ENCODE peak calls at places on chromosome 17, in ten cellular contexts. C is coronary artery, G is dorsolateral prefrontal cortex, Y is PC-3, N is NB4, R is mammary epithelial cell, Q is SK-N-MC, H is cardiac muscle cell, Z is left ventricle myocardium inferior, E is AG10803. J is an unnamed sample.

GRCh38 chr17:27290916-27291598 is 2.9 kb upstream of the WSB1 start:
- DNase-seq in C (no peak), G (no peak), Y (peak; percentile 9), N (no peak), R (no peak), Q (no peak), H (no peak), Z (no peak), E (no peak), J (no peak)

GRCh38 chr17:10144976-10145375 is 53.4 kb downstream of the GAS7 start:
- DNase-seq in C (no peak), G (no peak), Y (no peak), N (no peak), R (no peak), Q (no peak), H (no peak), Z (no peak), E (no peak), J (no peak)

GRCh38 chr17:77174928-77175720 is 34.4 kb downstream of the SEC14L1 start:
- DNase-seq in C (no peak), G (no peak), Y (no peak), N (no peak), R (peak; percentile 36), Q (no peak), H (no peak), Z (no peak), E (no peak), J (no peak)

GRCh38 chr17:63600569-63601438 is at the start of gene TACO1:
- DNase-seq in C (peak; percentile 87), G (peak; percentile 84), Y (peak; percentile 92), N (peak; percentile 90), R (peak; percentile 73), Q (no peak), H (peak; percentile 90), Z (peak; percentile 84), E (peak; percentile 84), J (peak; percentile 45)

GRCh38 chr17:7589891-7590611 is at the start of gene SOX15:
- DNase-seq in C (no peak), G (no peak), Y (peak; percentile 70), N (no peak), R (peak; percentile 69), Q (no peak), H (no peak), Z (no peak), E (no peak), J (no peak)

GRCh38 chr17:81740395-81740961 is 28.4 kb downstream of the SLC25A10 start:
- DNase-seq in C (no peak), G (no peak), Y (no peak), N (no peak), R (no peak), Q (no peak), H (no peak), Z (no peak), E (no peak), J (no peak)

GRCh38 chr17:67270411-67270810 is 25.4 kb upstream of the HELZ start:
- DNase-seq in C (no peak), G (no peak), Y (no peak), N (peak; percentile 59), R (no peak), Q (no peak), H (no peak), Z (no peak), E (no peak), J (no peak)

GRCh38 chr17:64491995-64492394 is 4.9 kb downstream of the POLG2 start:
- DNase-seq in C (no peak), G (no peak), Y (peak; percentile 56), N (no peak), R (peak; percentile 56), Q (no peak), H (no peak), Z (no peak), E (peak; percentile 22), J (no peak)

GRCh38 chr17:45405250-45406086 is 27.2 kb downstream of the ARHGAP27 start:
- DNase-seq in C (no peak), G (no peak), Y (no peak), N (no peak), R (no peak), Q (no peak), H (peak; percentile 44), Z (no peak), E (no peak), J (no peak)

GRCh38 chr17:2050246-2050866 is 4.5 kb upstream of the HIC1 start:
- DNase-seq in C (no peak), G (peak; percentile 48), Y (peak; percentile 45), N (peak; percentile 44), R (peak; percentile 58), Q (no peak), H (peak; percentile 82), Z (peak; percentile 64), E (peak; percentile 61), J (no peak)

GRCh38 chr17:77692571-77693161 is 265.8 kb upstream of the TNRC6C start:
- DNase-seq in C (peak; percentile 55), G (no peak), Y (peak; percentile 67), N (peak; percentile 29), R (peak; percentile 51), Q (no peak), H (no peak), Z (no peak), E (peak; percentile 40), J (no peak)

GRCh38 chr17:15921640-15922039 is 23.3 kb upstream of the ADORA2B start:
- DNase-seq in C (no peak), G (no peak), Y (no peak), N (no peak), R (no peak), Q (no peak), H (no peak), Z (no peak), E (no peak), J (no peak)

GRCh38 chr17:16417896-16418683 is 2.7 kb downstream of the TRPV2 start:
- DNase-seq in C (no peak), G (no peak), Y (peak; percentile 37), N (peak; percentile 55), R (no peak), Q (no peak), H (peak; percentile 50), Z (no peak), E (peak; percentile 76), J (no peak)

GRCh38 chr17:36463916-36464764 is 22.3 kb upstream of the ZNHIT3 start:
- DNase-seq in C (no peak), G (peak; percentile 22), Y (peak; percentile 65), N (peak; percentile 83), R (peak; percentile 89), Q (no peak), H (peak; percentile 90), Z (peak; percentile 40), E (peak; percentile 72), J (peak; percentile 37)

DNA sequence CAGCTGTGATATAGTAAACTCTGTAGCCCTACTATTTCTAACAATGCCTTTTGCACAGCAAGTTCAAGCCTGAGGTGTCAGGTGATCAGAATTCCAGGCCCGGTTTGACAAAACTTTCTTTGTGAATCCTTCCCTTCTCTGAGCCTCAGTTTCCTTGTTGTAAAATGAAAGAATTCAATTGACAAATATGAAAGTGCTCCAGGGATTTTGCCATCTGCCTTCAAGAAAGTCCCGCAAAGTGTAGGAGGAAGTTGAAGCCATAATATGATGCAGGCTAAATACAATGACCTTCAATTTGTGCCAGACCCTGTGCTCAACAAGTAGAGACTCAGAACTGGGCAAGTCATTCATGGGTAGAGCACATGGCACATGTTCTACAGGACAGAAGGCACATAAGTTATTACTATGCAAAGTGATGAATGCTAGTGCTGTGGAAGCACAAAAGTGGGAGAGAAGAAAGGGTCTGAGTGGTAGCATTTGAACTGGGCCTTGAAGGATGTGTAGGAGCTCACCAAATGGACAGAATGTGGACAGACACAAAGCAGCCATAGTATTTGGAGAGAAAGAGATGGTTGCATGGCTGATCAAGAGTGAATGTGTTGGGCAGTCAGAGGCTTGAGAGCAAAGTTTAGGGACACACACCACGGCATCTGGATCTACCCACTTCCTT is 2.3 kb upstream of the SCIMP start:
- DNase-seq in C (no peak), G (no peak), Y (no peak), N (no peak), R (no peak), Q (no peak), H (no peak), Z (no peak), E (no peak), J (no peak)
- H3K4me3 ChIP-seq in C (no peak overlapping the region), G (no peak overlapping the region), Y (no peak overlapping the region), N (no peak overlapping the region), R (no peak overlapping the region), Q (no peak overlapping the region), H (no peak overlapping the region), Z (no peak overlapping the region), E (no peak overlapping the region), J (no peak overlapping the region)

DNA sequence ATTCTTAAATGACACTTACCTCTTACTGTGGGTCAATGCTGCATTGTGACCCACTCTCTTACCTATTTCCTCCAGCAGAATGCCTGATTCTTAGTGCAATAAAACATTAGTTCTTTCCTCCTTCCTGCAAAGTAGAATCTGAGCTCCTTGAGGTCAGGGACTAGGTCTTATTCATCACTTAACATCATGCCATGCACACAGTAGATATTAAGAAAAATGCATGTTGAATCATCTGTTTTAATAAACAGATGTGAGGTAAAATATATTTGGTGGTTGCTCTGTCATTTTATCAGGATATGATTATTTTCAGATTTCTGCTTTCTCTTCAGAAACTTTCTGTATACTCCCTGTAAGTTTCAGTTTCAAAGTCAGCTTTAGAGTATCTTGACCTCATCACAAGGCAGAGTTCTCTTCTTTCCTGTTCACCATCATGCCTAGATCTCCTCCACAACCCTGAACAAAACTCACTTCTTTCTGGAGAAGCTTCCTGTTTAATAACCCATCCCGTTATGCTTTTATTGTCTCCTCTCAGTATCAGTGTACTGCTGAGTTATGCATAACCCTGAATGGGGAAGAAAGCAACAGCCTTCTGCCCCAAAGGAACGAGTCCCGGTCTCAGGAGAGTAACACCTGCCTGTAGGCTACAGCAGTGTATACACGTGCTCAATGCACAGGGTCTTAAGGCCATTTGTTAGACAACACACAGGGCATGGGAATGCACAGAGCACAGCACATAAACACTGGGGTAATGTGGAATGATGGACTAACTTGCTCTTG is 30.3 kb upstream of the SUPT4H1 start:
- DNase-seq in C (no peak), G (no peak), Y (no peak), N (no peak), R (no peak), Q (no peak), H (no peak), Z (no peak), E (no peak), J (no peak)
- H3K4me3 ChIP-seq in C (no peak overlapping the region), G (no peak overlapping the region), Y (no peak overlapping the region), N (no peak overlapping the region), R (no peak overlapping the region), Q (no peak overlapping the region), H (no peak overlapping the region), Z (no peak overlapping the region), E (no peak overlapping the region), J (no peak overlapping the region)

DNA sequence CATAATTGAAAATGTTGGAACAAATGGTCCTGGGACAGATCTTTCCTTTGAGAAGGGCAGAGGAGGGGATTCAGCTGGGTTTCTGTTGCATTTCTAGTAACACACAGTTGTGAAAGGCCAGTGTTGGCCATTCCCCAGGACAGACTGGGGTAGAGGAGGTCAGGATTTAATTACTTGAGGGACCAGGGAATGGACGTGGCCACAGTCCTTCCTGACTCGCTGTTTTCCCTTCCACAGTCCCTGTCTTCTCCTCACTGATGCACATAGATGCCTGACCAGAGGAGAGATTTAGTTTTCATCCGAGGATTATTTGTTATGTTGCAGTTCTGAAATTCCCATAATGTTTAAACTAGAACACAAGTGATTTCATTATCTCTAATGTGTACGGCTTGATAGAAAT is 25.2 kb upstream of the HEATR6 start:
- DNase-seq in C (peak; percentile 21), G (no peak), Y (no peak), N (no peak), R (no peak), Q (no peak), H (no peak), Z (no peak), E (peak; percentile 30), J (no peak)
- H3K4me3 ChIP-seq in C (no peak overlapping the region), G (no peak overlapping the region), Y (no peak overlapping the region), N (no peak overlapping the region), R (no peak overlapping the region), Q (no peak overlapping the region), H (no peak overlapping the region), Z (no peak overlapping the region), E (no peak overlapping the region), J (no peak overlapping the region)

GRCh38 chr17:49760909-49761558 is 2.9 kb downstream of the FAM117A start:
- DNase-seq in C (no peak), G (no peak), Y (no peak), N (peak; percentile 42), R (no peak), Q (no peak), H (no peak), Z (no peak), E (no peak), J (no peak)
- H3K4me3 ChIP-seq in C (no peak overlapping the region), G (no peak overlapping the region), Y (no peak overlapping the region), N (peak overlapping the region; percentile 76), R (no peak overlapping the region), Q (no peak overlapping the region), H (no peak overlapping the region), Z (no peak overlapping the region), E (no peak overlapping the region), J (no peak overlapping the region)

J was measured in skeletal muscle cell.